ENCODE peak calls at places on chromosomes 1 and 21, in eight cellular contexts. S is activated T-helper 9 cell treated with anti-CD3 and anti-CD28 coated beads, Interleukin-2, amount 50 U/mL, for 16 hours; B is GM18507; A is cardiac septum; P is A172; Q is ELF-1; W is heart left ventricle; N is LHCN-M2. M is an unnamed sample.

GRCh38 chr1:21614419-21615115 is 54.6 kb downstream of the RAP1GAP start:
- DNase-seq in N (no peak), P (no peak), A (no peak), W (no peak), S (no peak), Q (no peak), B (no peak), M (no peak)

GRCh38 chr1:78519446-78519845 is 28.7 kb downstream of the PTGFR start:
- DNase-seq in N (peak), P (no peak), A (no peak), B (no peak), Q (no peak), S (no peak), W (no peak), M (no peak)

GRCh38 chr1:94379615-94380014 is 38.6 kb upstream of the ABCD3 start:
- DNase-seq in A (no peak), Q (no peak), N (no peak), W (no peak), S (no peak), P (no peak), B (no peak), M (no peak)

GRCh38 chr1:245160288-245160687 is 5.5 kb downstream of the KIF26B start:
- DNase-seq in S (no peak), W (no peak), P (no peak), Q (no peak), B (no peak), N (no peak), A (no peak), M (no peak)

GRCh38 chr1:27542463-27543273 is 52.7 kb upstream of the WASF2 start:
- DNase-seq in S (no peak), B (no peak), P (peak), W (peak), Q (peak), N (peak), A (no peak), M (no peak)

GRCh38 chr1:33433509-33434362 is 2.8 kb upstream of the PHC2 start:
- DNase-seq in Q (peak), B (no peak), W (peak), N (peak), S (no peak), P (peak), A (no peak), M (no peak)

GRCh38 chr1:201128476-201128875 is 1.5 kb upstream of the ASCL5 start:
- DNase-seq in N (peak), B (no peak), Q (no peak), P (no peak), S (no peak), A (no peak), W (no peak), M (no peak)

GRCh38 chr1:246617156-246617555 is 50.9 kb downstream of the CNST start:
- DNase-seq in P (no peak), N (no peak), B (no peak), Q (no peak), A (no peak), W (no peak), S (no peak), M (no peak)

GRCh38 chr21:33075128-33075527 is 5.2 kb downstream of the OLIG1 start:
- DNase-seq in B (no peak), N (no peak), S (no peak), Q (peak), P (no peak), A (no peak), W (no peak), M (no peak)

GRCh38 chr1:245748246-245748645 is 593.5 kb downstream of the KIF26B start:
- DNase-seq in S (no peak), N (no peak), B (no peak), P (no peak), W (no peak), Q (peak), A (no peak), M (no peak)

GRCh38 chr1:243420968-243421675 is 165.3 kb downstream of the SDCCAG8 start:
- DNase-seq in Q (no peak), B (no peak), S (no peak), P (peak), W (no peak), N (no peak), A (no peak), M (no peak)

GRCh38 chr1:1924849-1925248 is 5.8 kb upstream of the TMEM52 start:
- DNase-seq in Q (no peak), A (no peak), N (no peak), W (peak), S (no peak), B (no peak), P (no peak), M (no peak)

GRCh38 chr1:40944326-40944725 is 35.2 kb upstream of the CTPS1 start:
- DNase-seq in A (no peak), P (no peak), Q (no peak), S (no peak), W (no peak), N (peak), B (no peak), M (no peak)

GRCh38 chr1:194795917-194796593 is 1609.6 kb upstream of the B3GALT2 start:
- DNase-seq in A (no peak), S (no peak), W (no peak), Q (no peak), N (no peak), B (no peak), P (no peak), M (no peak)

GRCh38 chr1:163142152-163142551 is 60.6 kb downstream of the RGS5 start:
- DNase-seq in N (no peak), W (no peak), P (no peak), B (no peak), Q (no peak), A (no peak), S (no peak), M (no peak)

GRCh38 chr1:7207875-7208646 is 422.8 kb downstream of the CAMTA1 start:
- DNase-seq in Q (peak), S (no peak), N (peak), P (peak), B (no peak), W (peak), A (no peak), M (peak)

GRCh38 chr1:37995773-37996379 is 6.1 kb upstream of the SF3A3 start:
- DNase-seq in B (no peak), N (no peak), P (no peak), A (peak), W (peak), Q (peak), S (no peak), M (peak)

GRCh38 chr1:232036161-232036942 is 409.8 kb downstream of the DISC1 start:
- DNase-seq in N (no peak), B (no peak), Q (no peak), S (no peak), A (no peak), W (no peak), P (no peak), M (no peak)

GRCh38 chr1:96362623-96363022 is 359.0 kb upstream of the PTBP2 start:
- DNase-seq in W (no peak), N (peak), P (peak), S (no peak), Q (no peak), A (no peak), B (no peak), M (no peak)

GRCh38 chr1:206029484-206029883 is 5.8 kb upstream of the CTSE start:
- DNase-seq in S (no peak), N (peak), W (no peak), P (no peak), B (no peak), A (no peak), Q (no peak), M (no peak)

M was measured in nephron progenitor cell.